ENCODE peak calls at places on chromosomes 12 and 14, in six cellular contexts. V, G, N, M, D and Q are unnamed samples.

GRCh38 chr14:63039800-63040380 is 5.4 kb downstream of the KCNH5 start:
- DNase-seq in D (no peak), G (no peak), V (no peak), M (peak; percentile 3), N (peak; percentile 35), Q (no peak)

GRCh38 chr14:73878436-73878835 is 8.2 kb upstream of the ZNF410 start:
- DNase-seq in V (no peak), G (no peak), D (no peak), N (no peak), M (no peak), Q (no peak)

GRCh38 chr14:72479471-72479931 is 414.4 kb downstream of the DPF3 start:
- DNase-seq in V (no peak), N (no peak), M (peak; percentile 31), G (no peak), D (no peak), Q (no peak)

GRCh38 chr14:100225169-100225568 is 13.8 kb upstream of the YY1 start:
- DNase-seq in D (no peak), V (no peak), N (no peak), G (no peak), M (no peak), Q (no peak)

GRCh38 chr14:75995372-75996041 is 9.9 kb downstream of the IFT43 start:
- DNase-seq in G (no peak), V (peak; percentile 23), N (no peak), D (peak; percentile 87), M (no peak), Q (peak; percentile 86)

GRCh38 chr14:99177876-99178630 is 93.9 kb downstream of the BCL11B start:
- DNase-seq in V (no peak), D (no peak), M (no peak), G (no peak), N (no peak), Q (peak; percentile 56)

GRCh38 chr12:43937947-43938346 is 102.1 kb downstream of the TMEM117 start:
- DNase-seq in V (no peak), D (no peak), M (peak; percentile 22), G (no peak), N (peak; percentile 25), Q (no peak)

GRCh38 chr12:30755395-30755762 is 628 bp upstream of the CAPRIN2 start:
- DNase-seq in N (no peak), G (no peak), V (no peak), M (no peak), D (no peak), Q (no peak)

GRCh38 chr12:120916561-120916960 is 12.4 kb upstream of the SPPL3 start:
- DNase-seq in N (no peak), V (no peak), M (no peak), D (no peak), G (no peak), Q (no peak)

GRCh38 chr12:3249081-3249800 is 172.1 kb downstream of the TSPAN9 start:
- DNase-seq in M (no peak), G (no peak), D (no peak), V (no peak), N (no peak), Q (no peak)

GRCh38 chr12:122917508-122918227 is 21.7 kb upstream of the VPS37B start:
- DNase-seq in G (peak; percentile 78), N (no peak), D (no peak), M (peak; percentile 37), V (peak; percentile 77), Q (peak; percentile 66)

GRCh38 chr12:69056743-69057515 is 124.0 kb upstream of the CPM start:
- DNase-seq in M (no peak), G (no peak), N (no peak), D (no peak), V (no peak), Q (no peak)

GRCh38 chr12:52821071-52821730 is 7.3 kb upstream of the KRT4 start:
- DNase-seq in G (no peak), N (no peak), D (no peak), M (no peak), V (no peak), Q (no peak)

GRCh38 chr14:66088661-66089060 is 397.5 kb upstream of the CCDC196 start:
- DNase-seq in M (no peak), N (no peak), V (no peak), D (no peak), G (no peak), Q (no peak)

GRCh38 chr14:95835331-95835730 is 41.3 kb upstream of the TUNAR start:
- DNase-seq in G (no peak), V (no peak), D (peak; percentile 67), M (no peak), N (no peak), Q (no peak)

GRCh38 chr14:35292051-35292769 is at the start of gene PSMA6:
- DNase-seq in M (peak; percentile 99), V (peak; percentile 100), D (peak; percentile 98), G (peak; percentile 99), N (peak; percentile 93), Q (peak; percentile 99)

GRCh38 chr12:16939871-16940306 is 333.9 kb upstream of the LMO3 start:
- DNase-seq in M (peak; percentile 29), D (no peak), N (peak; percentile 36), V (peak; percentile 63), G (peak; percentile 44), Q (no peak)

GRCh38 chr14:34324363-34324795 is 137.7 kb downstream of the SPTSSA start:
- DNase-seq in V (peak; percentile 12), D (no peak), G (no peak), N (peak; percentile 52), M (peak; percentile 51), Q (no peak)

GRCh38 chr12:40446385-40446784 is 221.6 kb downstream of the LRRK2 start:
- DNase-seq in V (no peak), N (peak; percentile 24), M (peak; percentile 13), G (no peak), D (no peak), Q (no peak)

GRCh38 chr14:96363751-96364336 is 518 bp downstream of the GSKIP start:
- DNase-seq in V (peak; percentile 79), M (peak; percentile 65), D (peak; percentile 88), G (peak; percentile 67), N (peak; percentile 55), Q (peak; percentile 70)

GRCh38 chr14:65864549-65864948 is 452.0 kb downstream of the FUT8 start:
- DNase-seq in V (no peak), G (no peak), M (no peak), D (no peak), N (no peak), Q (no peak)

GRCh38 chr12:49389092-49389703 is 21.9 kb downstream of the SPATS2 start:
- DNase-seq in V (peak; percentile 21), M (no peak), D (no peak), G (peak; percentile 28), N (no peak), Q (no peak)

GRCh38 chr12:95118788-95119179 is 45.4 kb upstream of the NR2C1 start:
- DNase-seq in V (no peak), M (no peak), D (no peak), N (no peak), G (no peak), Q (no peak)

GRCh38 chr14:101198398-101199027 is 295.0 kb upstream of the RTL1 start:
- DNase-seq in N (peak; percentile 10), G (peak; percentile 21), M (no peak), V (no peak), D (peak; percentile 67), Q (peak; percentile 47)

GRCh38 chr14:103090481-103091020 is 4.0 kb upstream of the EXOC3L4 start:
- DNase-seq in N (no peak), M (no peak), G (no peak), V (no peak), D (no peak), Q (no peak)

GRCh38 chr14:67313153-67313552 is 46.5 kb downstream of the ATP6V1D start:
- DNase-seq in V (no peak), N (no peak), G (no peak), D (no peak), M (no peak), Q (no peak)

GRCh38 chr12:39413836-39414771 is 28.8 kb downstream of the KIF21A start:
- DNase-seq in D (no peak), G (no peak), M (no peak), V (no peak), N (peak; percentile 53), Q (no peak)

GRCh38 chr12:27309293-27309994 is 23.2 kb upstream of the BMAL2 start:
- DNase-seq in N (no peak), G (no peak), V (no peak), D (no peak), M (no peak), Q (no peak)

GRCh38 chr14:74619672-74620131 is 7.7 kb upstream of the LTBP2 start:
- DNase-seq in V (peak; percentile 59), G (peak; percentile 53), D (peak; percentile 98), N (no peak), M (peak; percentile 63), Q (peak; percentile 94)

GRCh38 chr12:56257491-56258067 is 605 bp downstream of the ANKRD52 start:
- DNase-seq in D (no peak), G (no peak), N (peak; percentile 81), V (no peak), M (peak; percentile 60), Q (no peak)

GRCh38 chr12:124254126-124254525 is 40.8 kb upstream of the RFLNA start:
- DNase-seq in V (no peak), M (no peak), N (no peak), G (no peak), D (no peak), Q (no peak)

GRCh38 chr14:104245723-104246122 is 107.3 kb downstream of the KIF26A start:
- DNase-seq in N (no peak), D (no peak), M (no peak), G (no peak), V (no peak), Q (no peak)
- H3K9me3 ChIP-seq in N (no peaks in the 10 kb centered on the region), D (peaks cover 4% of the 10 kb centered on the region), M (no peaks in the 10 kb centered on the region), G (peaks cover 14% of the 10 kb centered on the region), V (no peaks in the 10 kb centered on the region), Q (peaks cover 5% of the 10 kb centered on the region)

DNA sequence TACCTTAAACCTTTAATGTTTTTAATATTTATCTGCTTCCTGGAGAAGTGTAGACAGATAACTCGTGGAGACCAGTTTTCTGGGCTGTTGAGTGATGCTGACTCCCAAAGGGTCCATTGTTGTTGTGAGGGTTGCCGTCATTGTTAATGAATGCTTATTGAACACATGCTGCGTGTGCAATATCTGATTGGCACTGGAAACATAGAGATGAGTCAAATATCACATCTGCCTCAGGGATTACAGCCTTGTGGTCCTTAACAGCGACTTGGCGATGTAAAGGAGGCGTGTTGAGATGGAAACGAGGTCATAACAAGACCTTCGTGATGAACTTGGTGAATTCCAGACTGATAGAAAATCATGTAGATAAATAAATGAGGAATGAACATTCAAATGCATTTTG is 85.9 kb downstream of the FBXW8 start:
- DNase-seq in M (no peak), V (no peak), G (no peak), D (no peak), N (peak; percentile 38), Q (no peak)
- TF ChIP-seq POLR2AphosphoS5 in M (no peak), V (no peak), G (no peak), D (no peak), N (no peak), Q (no peak)

DNA sequence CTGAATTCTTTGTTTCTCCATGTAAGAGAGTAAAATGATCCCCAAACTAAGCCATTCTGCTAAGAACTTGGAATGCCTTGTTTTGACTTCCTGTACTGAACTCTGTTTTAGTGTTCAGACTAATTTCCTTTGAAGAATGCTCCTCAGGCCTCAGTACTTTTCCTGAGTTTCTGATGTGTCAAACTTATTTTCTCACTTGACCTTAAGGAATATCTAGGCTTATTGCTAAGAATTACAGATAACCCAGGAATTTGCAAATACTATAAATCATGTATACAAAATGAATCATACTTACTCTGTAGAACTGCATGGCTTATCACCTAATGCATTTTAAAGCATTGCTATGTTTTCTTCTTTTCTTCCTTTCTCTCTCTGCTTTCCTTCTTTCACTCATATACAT is 93.1 kb upstream of the PKP2 start:
- DNase-seq in G (no peak), D (no peak), V (no peak), M (no peak), N (no peak), Q (no peak)
- H3K4me3 ChIP-seq in G (no peak overlapping the region), D (no peak overlapping the region), V (no peak overlapping the region), M (no peak overlapping the region), N (no peak overlapping the region), Q (no peak overlapping the region)

GRCh38 chr12:15651381-15651780 is 137.8 kb downstream of the EPS8 start:
- DNase-seq in V (no peak), M (no peak), D (no peak), G (no peak), N (peak; percentile 4), Q (no peak)
- H3K9me3 ChIP-seq in V (no peaks in the 10 kb centered on the region), M (no peaks in the 10 kb centered on the region), D (no peaks in the 10 kb centered on the region), G (no peaks in the 10 kb centered on the region), N (no peaks in the 10 kb centered on the region), Q (no peaks in the 10 kb centered on the region)